ENCODE peak calls at places on chromosomes 11 and 22, in four cellular contexts. R is heart left ventricle, E is adrenal gland, A is ovary. T is an unnamed sample. For H3K9me3, the result is how much of the 10 kb centered on the place peaks cover.

GRCh38 chr22:48318575-48319320 is 1508.9 kb downstream of the BRD1 start:
- DNase-seq in R (no peak), E (no peak), A (no peak), T (peak)

GRCh38 chr11:3836903-3837302 is 3.9 kb downstream of the RHOG start:
- DNase-seq in R (peak), E (no peak), A (no peak), T (peak)

GRCh38 chr11:121473064-121473777 is 20.5 kb upstream of the SORL1-AS1 start:
- DNase-seq in R (no peak), E (no peak), A (no peak), T (no peak)

GRCh38 chr11:9748361-9748970 is 84.6 kb downstream of the SWAP70 start:
- DNase-seq in R (peak), E (peak), A (no peak), T (peak)

GRCh38 chr11:118215262-118215661 is 9.5 kb downstream of the JAML start:
- DNase-seq in R (no peak), E (no peak), A (no peak), T (no peak)

GRCh38 chr11:124069429-124070401 is 28.6 kb upstream of the OR10G7 start:
- DNase-seq in R (no peak), E (peak), A (no peak), T (peak)

GRCh38 chr22:50600967-50601668 is 525 bp downstream of the MAPK8IP2 start:
- DNase-seq in R (no peak), E (peak), A (peak), T (no peak)

GRCh38 chr11:126989942-126990715 is 10.4 kb downstream of the KIRREL3 start:
- DNase-seq in R (peak), E (peak), A (peak), T (peak)

GRCh38 chr11:75577198-75577597 is 15.1 kb downstream of the SERPINH1 start:
- DNase-seq in R (no peak), E (peak), A (no peak), T (no peak)

GRCh38 chr22:20015971-20016733 is 471 bp downstream of the ARVCF start:
- DNase-seq in R (no peak), E (no peak), A (no peak), T (peak)

GRCh38 chr11:116529681-116530080 is 243.1 kb downstream of the BUD13 start:
- DNase-seq in R (no peak), E (peak), A (no peak), T (no peak)

GRCh38 chr11:44944853-44945235 is 5.8 kb downstream of the TP53I11 start:
- DNase-seq in R (no peak), E (no peak), A (no peak), T (no peak)

GRCh38 chr11:105315287-105315686 is 175.7 kb upstream of the CARD18 start:
- DNase-seq in R (no peak), E (no peak), A (no peak), T (no peak)

GRCh38 chr11:104968856-104969776 is 742 bp upstream of the CASP4 start:
- DNase-seq in R (peak), E (peak), A (peak), T (peak)

GRCh38 chr11:2950825-2951224 is 21.6 kb upstream of the PHLDA2 start:
- DNase-seq in R (no peak), E (no peak), A (no peak), T (no peak)

GRCh38 chr11:122163420-122163819 is 47.4 kb upstream of the BLID start:
- DNase-seq in R (no peak), E (no peak), A (no peak), T (no peak)

GRCh38 chr22:37911273-37911672 is 5.2 kb downstream of the MICALL1 start:
- DNase-seq in R (no peak), E (no peak), A (no peak), T (no peak)

GRCh38 chr11:132072044-132072879 is 701.8 kb downstream of the NTM start:
- DNase-seq in R (no peak), E (no peak), A (no peak), T (no peak)

GRCh38 chr11:1333091-1333772 is 23.8 kb upstream of the TOLLIP start:
- DNase-seq in R (no peak), E (peak), A (no peak), T (no peak)

GRCh38 chr11:72643547-72643946 is 30.7 kb downstream of the PDE2A start:
- DNase-seq in R (no peak), E (peak), A (no peak), T (no peak)

GRCh38 chr11:7512525-7513209 is 1.1 kb upstream of the PPFIBP2 start:
- DNase-seq in R (peak), E (peak), A (peak), T (peak)
- TF ChIP-seq POLR2A in R (no peak), E (no peak), A (no peak), T (no peak)

DNA sequence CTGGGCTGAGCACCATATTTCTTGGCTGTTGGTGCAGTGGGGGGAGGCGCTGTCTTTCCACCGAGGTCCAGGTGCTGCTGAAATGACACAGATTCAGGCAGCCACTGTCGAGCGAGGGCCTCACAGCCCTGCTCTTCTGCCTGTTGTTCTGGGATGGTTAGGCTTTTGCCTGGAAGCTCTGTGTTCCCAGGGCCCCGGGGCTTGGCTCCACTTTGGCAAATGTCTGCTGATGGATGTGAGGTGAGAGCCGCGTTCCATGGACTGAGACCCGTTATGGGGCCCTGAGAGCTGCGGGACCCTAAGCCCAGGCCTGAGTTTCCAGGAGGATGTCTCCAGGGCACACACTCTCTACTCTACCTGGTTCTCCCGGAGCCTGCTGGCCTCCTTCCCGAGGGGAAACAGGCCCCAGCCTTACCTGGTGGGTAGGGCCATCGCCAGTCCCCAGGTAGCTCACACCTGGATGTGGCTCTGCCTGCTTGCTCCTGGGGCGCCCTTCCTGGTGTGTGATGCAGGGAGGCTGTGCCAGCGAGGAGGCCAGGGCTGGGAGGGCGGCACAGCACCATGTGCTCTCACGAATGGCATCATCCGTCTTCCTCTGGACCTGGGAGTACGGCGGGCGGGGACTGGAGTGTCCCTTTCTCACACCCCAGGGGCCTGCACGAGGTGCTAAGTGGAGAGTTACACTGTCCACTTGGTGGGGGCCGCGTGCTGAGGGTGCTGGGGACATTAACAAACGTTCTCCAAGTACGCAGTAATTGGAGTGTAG is 435.5 kb downstream of the TBC1D22A start:
- DNase-seq in R (no peak), E (peak), A (peak), T (no peak)
- H3K9me3 ChIP-seq in R (under half), E (under half), A (under half), T (under half)

DNA sequence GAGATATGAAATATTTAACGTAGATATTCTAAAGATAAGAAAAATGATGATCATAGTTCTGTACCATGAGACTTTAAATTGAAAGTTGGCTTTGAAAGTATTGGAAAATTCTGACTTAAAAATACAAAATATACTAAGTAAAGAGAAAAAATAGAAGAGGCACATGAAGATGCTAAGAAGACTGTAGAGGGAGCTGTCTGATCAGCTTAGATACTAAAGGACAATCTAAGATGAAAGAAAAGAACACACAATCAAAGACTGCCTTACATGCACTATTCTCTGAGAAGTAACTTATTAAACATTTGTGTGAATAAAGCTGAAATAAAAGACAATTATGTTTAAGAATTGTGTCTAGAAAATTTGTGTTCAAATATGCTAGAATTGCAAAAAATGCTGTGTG is 55.1 kb downstream of the RBMXL2 start:
- DNase-seq in R (no peak), E (no peak), A (no peak), T (no peak)
- TF ChIP-seq CTCF in R (peak), E (peak), A (no peak), T (no peak)

GRCh38 chr22:39435616-39436015 is 21.2 kb upstream of the MGAT3 start:
- DNase-seq in R (no peak), E (peak), A (no peak), T (no peak)
- TF ChIP-seq POLR2A in R (no peak), E (no peak), A (no peak), T (no peak)

GRCh38 chr11:125551835-125552342 is 17.4 kb upstream of the EI24 start:
- DNase-seq in R (no peak), E (no peak), A (no peak), T (no peak)

GRCh38 chr11:125550780-125551179 is 18.5 kb upstream of the EI24 start:
- DNase-seq in R (no peak), E (no peak), A (no peak), T (no peak)

GRCh38 chr11:125554038-125554437 is 15.2 kb upstream of the EI24 start:
- DNase-seq in R (no peak), E (no peak), A (no peak), T (no peak)

GRCh38 chr11:125553357-125553756 is 15.9 kb upstream of the EI24 start:
- DNase-seq in R (no peak), E (no peak), A (no peak), T (no peak)

DNA sequence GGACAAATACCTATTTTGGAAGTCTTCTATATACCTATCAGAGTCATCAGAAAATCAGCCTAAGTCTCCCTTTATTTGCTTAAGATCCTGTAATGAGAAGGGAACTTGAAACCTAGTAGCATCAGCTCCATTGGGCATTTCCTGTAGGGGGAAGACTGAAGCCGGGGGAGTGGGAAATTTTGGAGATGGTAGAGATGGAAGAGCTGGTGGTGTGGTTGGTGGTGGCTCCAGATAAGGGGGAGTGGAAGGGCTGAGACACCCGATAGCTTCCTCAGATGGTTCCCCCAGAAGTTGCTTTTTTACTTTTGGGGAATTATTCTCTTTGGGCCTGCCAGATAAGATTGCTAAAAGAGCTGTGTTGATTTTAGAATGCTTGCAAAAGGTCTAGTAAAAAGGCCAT is 16.4 kb upstream of the EI24 start:
- DNase-seq in R (no peak), E (no peak), A (no peak), T (no peak)
- H3K9me3 ChIP-seq in R (under half), E (under half), A (under half), T (under half)

GRCh38 chr11:34565417-34566208 is 52.0 kb upstream of the ELF5 start:
- DNase-seq in R (no peak), E (no peak), A (no peak), T (no peak)
- TF ChIP-seq CTCF in R (no peak), E (no peak), A (no peak), T (no peak)

DNA sequence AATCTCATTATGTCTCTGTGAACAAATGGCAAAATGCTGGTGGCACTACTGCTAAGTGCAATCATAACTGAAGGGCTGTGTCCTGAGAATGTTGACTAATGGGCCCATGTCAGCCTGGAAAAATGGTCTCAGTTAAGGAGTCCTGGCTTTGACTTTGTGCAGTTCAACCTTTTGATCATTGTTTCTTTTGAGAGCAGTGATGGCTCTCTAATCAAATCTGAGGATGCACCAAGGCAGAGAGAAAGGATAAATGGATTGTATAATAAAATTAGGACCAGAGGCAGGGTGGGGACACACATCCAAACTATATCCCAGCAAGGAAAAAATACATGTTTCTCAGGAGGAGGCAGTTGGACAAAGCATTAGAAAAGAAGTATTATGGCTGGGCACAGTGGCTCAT is 59.6 kb upstream of the SYN3 start:
- DNase-seq in R (no peak), E (no peak), A (no peak), T (no peak)
- TF ChIP-seq POLR2A in R (no peak), E (no peak), A (no peak), T (no peak)

T was measured in Peyer's patch.